ENCODE peak calls at places on chromosomes 5 and 9, in eight cellular contexts. C is tibial artery, S is Karpas-422, G is esophagus squamous epithelium, I is cardiac muscle cell, E is brain microvascular endothelial cell, N is AG04450, W is A549. O is an unnamed sample.

GRCh38 chr9:83199240-83199639 is 136.3 kb upstream of the RASEF start:
- DNase-seq in C (peak; percentile 25), S (peak; percentile 75), G (no peak), I (peak; percentile 69), E (peak; percentile 67), N (no peak), W (peak; percentile 55), O (peak; percentile 37)

GRCh38 chr9:18489861-18490260 is 15.9 kb downstream of the ADAMTSL1 start:
- DNase-seq in C (no peak), S (no peak), G (no peak), I (no peak), E (peak; percentile 25), N (no peak), W (no peak), O (no peak)

GRCh38 chr9:121670447-121670846 is 19.0 kb downstream of the DAB2IP start:
- DNase-seq in C (peak; percentile 79), S (no peak), G (no peak), I (peak; percentile 94), E (no peak), N (peak; percentile 27), W (no peak), O (no peak)

GRCh38 chr5:122473138-122473843 is 161.3 kb downstream of the SNCAIP start:
- DNase-seq in C (no peak), S (no peak), G (no peak), I (peak; percentile 22), E (no peak), N (no peak), W (no peak), O (no peak)

GRCh38 chr5:9924614-9925013 is 294.5 kb upstream of the TAS2R1 start:
- DNase-seq in C (no peak), S (no peak), G (no peak), I (peak; percentile 97), E (peak; percentile 95), N (peak; percentile 88), W (peak; percentile 29), O (no peak)

GRCh38 chr5:145479271-145479670 is 355.9 kb downstream of the PRELID2 start:
- DNase-seq in C (no peak), S (no peak), G (no peak), I (peak; percentile 30), E (peak; percentile 39), N (no peak), W (no peak), O (no peak)

GRCh38 chr5:6721442-6721841 is 8.2 kb downstream of the TENT4A start:
- DNase-seq in C (peak; percentile 17), S (peak; percentile 53), G (no peak), I (no peak), E (no peak), N (no peak), W (no peak), O (no peak)

GRCh38 chr5:128800377-128800776 is 164.9 kb upstream of the SLC27A6 start:
- DNase-seq in C (no peak), S (no peak), G (no peak), I (no peak), E (no peak), N (no peak), W (no peak), O (no peak)

DNA sequence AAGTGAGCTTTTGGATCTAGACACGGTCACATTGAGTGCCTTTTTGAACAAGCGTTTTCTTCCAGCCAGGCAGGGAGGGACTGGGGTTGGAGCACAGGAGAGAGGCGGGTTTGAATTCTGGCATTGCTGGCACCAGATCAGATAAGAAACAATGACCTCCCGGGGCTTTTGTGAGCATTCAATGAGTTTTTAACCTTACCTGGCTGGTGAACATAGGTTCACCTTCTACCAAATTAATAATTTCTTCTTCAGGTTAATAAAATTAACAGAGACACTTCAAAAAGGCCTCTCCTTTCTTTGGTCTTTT is 312.9 kb upstream of the MSX2 start:
- DNase-seq in C (no peak), S (no peak), G (no peak), I (no peak), E (no peak), N (no peak), W (no peak), O (no peak)
- H3K27ac ChIP-seq in C (no peak overlapping the region), S (no peak overlapping the region), G (no peak overlapping the region), I (no peak overlapping the region), E (no peak overlapping the region), N (no peak overlapping the region), W (peak overlapping the region; percentile 50), O (no peak overlapping the region)

DNA sequence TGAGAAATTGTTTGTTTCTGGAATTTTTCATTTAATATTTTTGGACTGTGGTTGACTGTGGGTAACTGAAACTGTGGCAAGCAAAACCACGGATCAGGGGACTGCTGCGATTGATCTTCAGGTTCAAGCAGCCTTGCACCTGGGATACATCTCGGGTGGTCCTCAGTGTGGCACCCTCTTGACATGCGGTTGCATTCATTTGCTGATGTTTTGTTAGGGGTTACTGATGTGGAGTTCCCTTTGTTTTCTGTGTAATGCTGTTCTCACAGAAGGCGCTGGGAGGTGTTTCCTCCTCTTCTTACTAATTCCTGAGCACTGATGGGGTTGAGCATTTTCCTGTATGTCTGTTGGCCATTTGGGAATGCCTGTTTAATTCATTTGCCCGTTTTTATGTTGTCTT is 60.4 kb downstream of the EHMT1 start:
- DNase-seq in C (no peak), S (no peak), G (no peak), I (no peak), E (no peak), N (no peak), W (no peak), O (no peak)
- H3K4me3 ChIP-seq in C (no peak overlapping the region), S (no peak overlapping the region), G (no peak overlapping the region), I (no peak overlapping the region), E (no peak overlapping the region), N (no peak overlapping the region), W (no peak overlapping the region), O (no peak overlapping the region)

DNA sequence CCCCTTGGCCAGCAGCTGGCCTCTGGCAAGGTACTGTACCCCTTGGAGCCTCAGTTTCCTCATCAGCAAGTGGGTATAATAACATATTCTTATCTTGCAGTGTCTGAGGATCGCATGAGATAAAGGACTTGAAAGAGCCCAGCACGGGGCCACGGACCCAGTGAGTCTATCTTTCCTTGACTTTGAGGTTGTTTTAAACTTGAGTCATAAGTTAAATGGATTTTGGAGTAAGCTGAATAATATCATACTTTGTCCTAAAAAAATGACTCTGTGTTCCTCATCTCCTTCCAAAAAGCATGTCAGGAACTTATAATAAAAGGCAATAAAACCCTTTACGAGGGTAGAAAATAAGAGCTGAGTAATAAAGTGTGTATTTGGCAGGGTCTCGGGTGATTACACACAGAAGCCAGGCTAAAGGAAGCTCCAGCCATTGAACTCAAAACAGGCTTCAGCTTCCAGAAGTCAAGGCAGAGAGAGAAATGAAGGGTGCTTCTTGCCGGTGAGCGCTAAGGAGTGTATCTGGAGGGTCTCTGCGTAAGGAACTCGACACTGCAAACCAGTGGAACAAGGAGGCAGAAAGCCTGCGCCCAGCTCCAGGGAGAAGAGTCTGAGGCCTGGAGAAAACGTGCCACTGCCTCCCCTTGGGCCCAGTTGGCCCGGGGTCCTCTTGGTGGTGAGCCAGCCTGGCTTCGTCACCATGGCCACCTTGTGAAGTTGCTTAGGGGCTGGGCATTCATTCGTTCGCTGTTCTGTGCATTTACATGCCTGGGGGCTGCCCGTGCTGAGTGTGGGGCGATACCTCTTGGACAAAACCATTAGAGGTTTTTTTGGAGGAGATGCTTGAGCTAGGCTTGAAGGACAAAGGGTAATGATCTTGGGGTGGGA is 72.4 kb upstream of the PHYKPL start:
- DNase-seq in C (peak; percentile 20), S (no peak), G (no peak), I (no peak), E (no peak), N (no peak), W (no peak), O (no peak)
- H3K27ac ChIP-seq in C (no peak overlapping the region), S (no peak overlapping the region), G (no peak overlapping the region), I (no peak overlapping the region), E (no peak overlapping the region), N (no peak overlapping the region), W (no peak overlapping the region), O (no peak overlapping the region)

GRCh38 chr5:157215143-157215825 is 34.6 kb downstream of the ITK start:
- DNase-seq in C (no peak), S (peak; percentile 88), G (no peak), I (no peak), E (no peak), N (no peak), W (no peak), O (peak; percentile 28)
- H3K4me3 ChIP-seq in C (no peak overlapping the region), S (peak overlapping the region; percentile 45), G (no peak overlapping the region), I (no peak overlapping the region), E (no peak overlapping the region), N (no peak overlapping the region), W (no peak overlapping the region), O (no peak overlapping the region)

DNA sequence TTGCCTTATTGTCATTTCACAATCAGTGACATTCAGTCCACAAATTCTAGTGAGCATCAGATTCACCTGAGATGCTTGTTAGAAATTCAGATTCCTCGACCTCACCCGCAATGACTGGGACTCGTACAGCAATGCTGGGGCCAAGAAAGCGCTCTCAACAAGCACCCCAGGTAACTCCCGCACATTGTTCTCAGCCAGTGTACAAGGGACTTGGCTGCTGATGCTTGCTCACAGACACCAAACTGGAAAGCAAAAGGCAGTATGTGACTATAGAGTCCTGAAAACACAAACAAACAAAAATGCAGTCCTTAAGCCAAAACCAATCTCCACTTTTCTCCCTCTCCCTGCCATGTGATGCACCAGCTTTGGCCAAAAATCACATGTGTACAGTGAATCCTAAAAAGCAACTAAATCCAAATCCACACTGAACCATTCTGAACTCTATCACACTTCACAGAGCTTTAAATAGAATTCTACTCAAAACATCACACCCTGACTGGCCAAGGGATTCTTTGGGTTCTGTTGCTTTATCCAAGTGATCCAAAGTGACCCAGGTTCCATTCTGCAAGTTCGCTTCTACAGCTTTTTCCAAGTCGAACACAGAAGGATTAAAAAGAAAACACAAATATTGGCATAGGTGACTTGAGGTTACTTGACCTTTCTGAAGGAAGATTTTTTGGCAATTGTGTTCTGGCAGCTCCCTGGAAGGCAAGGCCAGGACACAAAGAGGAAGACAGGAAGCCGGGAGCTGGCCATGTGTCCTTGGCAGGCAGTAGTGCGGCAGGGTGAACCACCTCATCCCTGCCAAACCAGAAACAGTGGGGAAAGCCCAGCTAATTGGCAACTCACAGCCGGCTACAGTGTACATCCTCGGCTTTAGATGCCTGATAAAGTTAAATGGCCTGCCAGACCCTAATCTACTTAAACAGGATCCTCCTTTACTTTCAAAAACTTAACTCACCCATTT is 115.1 kb downstream of the NFIB start:
- DNase-seq in C (peak; percentile 66), S (no peak), G (no peak), I (peak; percentile 76), E (peak; percentile 63), N (no peak), W (no peak), O (no peak)
- H3K27ac ChIP-seq in C (peak overlapping the region; percentile 36), S (no peak overlapping the region), G (peak overlapping the region; percentile 54), I (no peak overlapping the region), E (no peak overlapping the region), N (no peak overlapping the region), W (peak overlapping the region; percentile 28), O (peak overlapping the region; percentile 26)

GRCh38 chr5:88667187-88668141 is 215.5 kb downstream of the MEF2C start:
- DNase-seq in C (no peak), S (peak; percentile 76), G (no peak), I (no peak), E (no peak), N (no peak), W (no peak), O (no peak)
- H3K4me3 ChIP-seq in C (no peak overlapping the region), S (peak overlapping the region; percentile 72), G (peak overlapping the region; percentile 39), I (no peak overlapping the region), E (peak overlapping the region; percentile 49), N (peak overlapping the region; percentile 53), W (no peak overlapping the region), O (peak overlapping the region; percentile 56)

O was measured in small intestine.